ENCODE peak calls at places on chromosomes 2 and 18, in four cellular contexts. J, E, R and C are unnamed samples.

GRCh38 chr2:218607436-218608115 is at the start of gene PLCD4:
- DNase-seq in J (peak), E (peak), R (no peak), C (no peak)

GRCh38 chr2:9315280-9315847 is 108.0 kb downstream of the ITGB1BP1 start:
- DNase-seq in J (no peak), E (peak), R (no peak), C (no peak)

GRCh38 chr2:181376999-181377398 is 80.2 kb upstream of the ITGA4 start:
- DNase-seq in J (no peak), E (no peak), R (no peak), C (no peak)

GRCh38 chr18:58095655-58096054 is 51.6 kb downstream of the NEDD4L start:
- DNase-seq in J (no peak), E (no peak), R (no peak), C (no peak)

GRCh38 chr2:234483568-234484251 is 13.2 kb downstream of the ARL4C start:
- DNase-seq in J (no peak), E (no peak), R (peak), C (no peak)

GRCh38 chr18:50726960-50727589 is 92.7 kb downstream of the MRO start:
- DNase-seq in J (peak), E (no peak), R (no peak), C (no peak)

GRCh38 chr2:215277942-215278341 is 33.9 kb upstream of the ATIC start:
- DNase-seq in J (no peak), E (peak), R (no peak), C (no peak)

GRCh38 chr2:191786694-191787093 is 60.2 kb downstream of the CAVIN2 start:
- DNase-seq in J (no peak), E (peak), R (no peak), C (no peak)

GRCh38 chr2:207286106-207286505 is 120.4 kb upstream of the KLF7 start:
- DNase-seq in J (no peak), E (no peak), R (no peak), C (no peak)

GRCh38 chr2:16314691-16315457 is 350.8 kb downstream of the CYRIA start:
- DNase-seq in J (no peak), E (no peak), R (no peak), C (no peak)

GRCh38 chr2:43402002-43402401 is 175.6 kb upstream of the ZFP36L2 start:
- DNase-seq in J (no peak), E (no peak), R (no peak), C (no peak)

GRCh38 chr2:27954261-27954673 is 63.7 kb downstream of the BABAM2 start:
- DNase-seq in J (no peak), E (peak), R (no peak), C (no peak)

GRCh38 chr2:220998156-220998555 is 573.9 kb downstream of the EPHA4 start:
- DNase-seq in J (no peak), E (no peak), R (no peak), C (no peak)

GRCh38 chr2:231452799-231453508 is 11.3 kb downstream of the NCL start:
- DNase-seq in J (no peak), E (peak), R (no peak), C (no peak)

GRCh38 chr2:227939271-227940027 is 68.0 kb downstream of the DAW1 start:
- DNase-seq in J (peak), E (peak), R (no peak), C (peak)

GRCh38 chr2:96251721-96252292 is 14.0 kb downstream of the TMEM127 start:
- DNase-seq in J (no peak), E (peak), R (no peak), C (no peak)

GRCh38 chr2:55420901-55421300 is 1.2 kb upstream of the CCDC88A start:
- DNase-seq in J (no peak), E (no peak), R (no peak), C (peak)

GRCh38 chr2:102337481-102338386 is 17.9 kb upstream of the IL18R1 start:
- DNase-seq in J (no peak), E (peak), R (no peak), C (no peak)

GRCh38 chr18:60024857-60025256 is 125.1 kb downstream of the PMAIP1 start:
- DNase-seq in J (no peak), E (peak), R (no peak), C (no peak)

GRCh38 chr2:160075171-160075570 is 12.8 kb upstream of the PLA2R1 start:
- DNase-seq in J (no peak), E (peak), R (no peak), C (no peak)

GRCh38 chr2:166112193-166112605 is 15.6 kb downstream of the SCN1A start:
- DNase-seq in J (no peak), E (no peak), R (no peak), C (no peak)

GRCh38 chr2:207558106-207558505 is 28.3 kb downstream of the CREB1 start:
- DNase-seq in J (no peak), E (peak), R (no peak), C (no peak)

GRCh38 chr2:185998562-185999070 is 260.0 kb downstream of the FSIP2 start:
- DNase-seq in J (no peak), E (peak), R (no peak), C (no peak)

GRCh38 chr2:28206786-28207185 is 185.9 kb upstream of the FOSL2 start:
- DNase-seq in J (peak), E (peak), R (no peak), C (peak)

GRCh38 chr18:6719914-6720692 is 9.4 kb upstream of the ARHGAP28 start:
- DNase-seq in J (no peak), E (no peak), R (no peak), C (no peak)

GRCh38 chr2:118249531-118249930 is 161.3 kb downstream of the INSIG2 start:
- DNase-seq in J (no peak), E (peak), R (no peak), C (no peak)

GRCh38 chr2:65477590-65477989 is 45.2 kb upstream of the SPRED2 start:
- DNase-seq in J (no peak), E (peak), R (no peak), C (no peak)

GRCh38 chr2:173940208-173941020 is 24.8 kb downstream of the SP3 start:
- DNase-seq in J (no peak), E (no peak), R (no peak), C (no peak)

GRCh38 chr2:211457325-211457724 is 900.9 kb downstream of the CPS1 start:
- DNase-seq in J (no peak), E (no peak), R (no peak), C (peak)

GRCh38 chr2:126704434-126705165 is 48.6 kb downstream of the GYPC start:
- DNase-seq in J (no peak), E (peak), R (no peak), C (no peak)

GRCh38 chr2:230852113-230852512 is 12.6 kb upstream of the ITM2C start:
- DNase-seq in J (no peak), E (no peak), R (no peak), C (no peak)